ENCODE peak calls at places on chromosomes 16 and 17, in seven cellular contexts. R is heart left ventricle, Q is cardiac muscle cell, V is stomach, P is tibial nerve, E is RWPE2, M is OCI-LY7. J is an unnamed sample.

GRCh38 chr17:27760069-27760885 is 40.1 kb downstream of the NOS2 start:
- DNase-seq in R (peak; percentile 60), P (peak; percentile 80), V (peak; percentile 79), E (no peak), Q (peak; percentile 48), M (peak; percentile 59), J (peak; percentile 80)

GRCh38 chr17:41421116-41421515 is 3.3 kb downstream of the KRT37 start:
- DNase-seq in R (no peak), V (no peak), M (no peak), E (no peak), Q (no peak), P (peak; percentile 38), J (no peak)

GRCh38 chr17:61551255-61551742 is 39.7 kb downstream of the NACA2 start:
- DNase-seq in M (peak; percentile 58), P (no peak), R (no peak), E (no peak), V (no peak), Q (peak; percentile 69), J (no peak)

GRCh38 chr17:47717261-47717697 is 15.8 kb upstream of the TBX21 start:
- DNase-seq in Q (no peak), P (no peak), V (no peak), M (no peak), R (no peak), E (no peak), J (no peak)

GRCh38 chr17:7856081-7856791 is 1.1 kb downstream of the NAA38 start:
- DNase-seq in P (peak; percentile 35), E (no peak), M (peak; percentile 56), V (no peak), R (peak; percentile 89), Q (peak; percentile 77), J (peak; percentile 66)

GRCh38 chr17:51120357-51120738 is 320 bp downstream of the SPAG9 start:
- DNase-seq in P (peak; percentile 25), Q (no peak), V (peak; percentile 59), R (no peak), M (peak; percentile 74), E (peak; percentile 73), J (no peak)

GRCh38 chr17:27379863-27380533 is 76.2 kb upstream of the KSR1 start:
- DNase-seq in R (peak; percentile 85), Q (peak; percentile 78), V (peak; percentile 72), P (peak; percentile 29), M (no peak), E (no peak), J (peak; percentile 77)

GRCh38 chr16:49443576-49443975 is 70.0 kb downstream of the C16orf78 start:
- DNase-seq in R (no peak), E (no peak), Q (no peak), V (no peak), P (no peak), M (no peak), J (no peak)

GRCh38 chr17:41178341-41178740 is 320 bp upstream of the KRTAP4-2 start:
- DNase-seq in M (no peak), Q (no peak), V (no peak), R (no peak), E (no peak), P (no peak), J (no peak)

GRCh38 chr17:37024181-37024637 is 75.5 kb downstream of the AATF start:
- DNase-seq in Q (peak; percentile 61), V (no peak), E (no peak), R (no peak), M (no peak), P (no peak), J (no peak)

GRCh38 chr16:66623755-66624154 is 19.3 kb downstream of the CMTM3 start:
- DNase-seq in R (no peak), P (no peak), Q (no peak), V (no peak), M (no peak), E (no peak), J (no peak)

GRCh38 chr16:68936729-68937631 is 93.6 kb downstream of the TANGO6 start:
- DNase-seq in P (no peak), V (no peak), M (no peak), R (no peak), Q (peak; percentile 47), E (no peak), J (no peak)

GRCh38 chr16:67372664-67373063 is 20.6 kb downstream of the TPPP3 start:
- DNase-seq in E (no peak), M (peak; percentile 16), P (peak; percentile 14), V (no peak), R (no peak), Q (peak; percentile 56), J (no peak)

GRCh38 chr16:52069866-52070265 is 477.1 kb downstream of the TOX3 start:
- DNase-seq in P (no peak), Q (peak; percentile 27), E (no peak), M (no peak), V (no peak), R (no peak), J (no peak)

GRCh38 chr16:58815188-58815888 is 81.2 kb upstream of the GOT2 start:
- DNase-seq in P (no peak), Q (no peak), R (no peak), M (no peak), E (no peak), V (no peak), J (no peak)

GRCh38 chr17:45222273-45222993 is 748 bp downstream of the FMNL1 start:
- DNase-seq in V (no peak), E (peak; percentile 69), R (peak; percentile 27), Q (no peak), P (no peak), M (peak; percentile 62), J (no peak)

GRCh38 chr17:48601528-48602430 is 3.0 kb downstream of the HOXB6 start:
- DNase-seq in V (no peak), E (peak; percentile 40), Q (no peak), P (no peak), R (no peak), M (no peak), J (no peak)

GRCh38 chr16:27204232-27204915 is 1.0 kb downstream of the KDM8 start:
- DNase-seq in R (no peak), E (no peak), M (peak; percentile 49), Q (no peak), P (no peak), V (no peak), J (no peak)

GRCh38 chr16:84606081-84606875 is 11.6 kb downstream of the COTL1 start:
- DNase-seq in M (no peak), R (no peak), V (no peak), E (no peak), Q (no peak), P (no peak), J (no peak)

GRCh38 chr16:84605339-84605848 is 12.5 kb downstream of the COTL1 start:
- DNase-seq in P (no peak), M (no peak), Q (peak; percentile 42), V (no peak), E (no peak), R (no peak), J (no peak)

GRCh38 chr16:84604477-84605013 is 13.3 kb downstream of the COTL1 start:
- DNase-seq in Q (no peak), V (no peak), R (no peak), E (no peak), M (no peak), P (no peak), J (no peak)

GRCh38 chr16:84600343-84601229 is 17.3 kb downstream of the COTL1 start:
- DNase-seq in E (no peak), P (no peak), V (no peak), Q (peak; percentile 43), M (peak; percentile 87), R (no peak), J (no peak)

DNA sequence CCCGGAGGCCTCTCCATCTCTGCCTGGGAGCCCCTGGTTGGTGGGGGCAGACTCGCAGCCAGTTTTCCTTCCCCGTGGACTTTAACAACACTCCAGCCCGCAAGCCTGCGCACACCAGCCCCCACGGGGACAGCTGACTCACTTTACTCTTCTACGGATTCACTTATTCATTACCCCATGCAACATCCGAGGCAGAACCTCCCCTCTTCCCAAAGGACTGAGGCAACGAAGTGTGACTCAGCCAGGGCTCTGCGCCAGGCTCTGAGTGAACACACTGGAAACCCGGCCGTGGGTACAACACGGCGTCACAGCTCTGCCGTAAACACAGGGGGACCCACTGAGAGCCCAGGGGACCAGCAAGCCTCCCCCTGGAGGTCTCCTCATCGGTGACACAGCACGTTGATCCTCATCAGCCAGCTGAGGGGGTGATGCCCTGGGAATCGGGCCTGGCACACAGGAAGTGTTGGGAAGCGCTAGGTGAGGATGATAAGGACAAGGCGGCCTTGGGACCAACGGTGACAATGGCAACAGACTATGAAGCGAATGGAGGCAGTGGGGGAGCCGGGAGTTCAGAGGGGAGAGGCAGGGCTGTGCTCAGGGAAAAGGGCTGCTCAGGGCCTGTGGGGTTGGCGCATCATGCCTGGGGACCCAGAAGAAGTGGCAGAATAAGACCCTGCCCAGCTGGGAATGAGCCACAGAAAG is 14.6 kb downstream of the COTL1 start:
- DNase-seq in Q (peak; percentile 97), R (peak; percentile 89), V (peak; percentile 72), E (peak; percentile 90), M (no peak), P (peak; percentile 88), J (peak; percentile 85)
- H3K4me1 ChIP-seq in Q (peaks cover 38% of the 10 kb centered on the region), R (peaks cover 93% of the 10 kb centered on the region), V (peaks cover 80% of the 10 kb centered on the region), E (peaks cover 22% of the 10 kb centered on the region), M (peaks cover 93% of the 10 kb centered on the region), P (peaks cover 74% of the 10 kb centered on the region), J (peaks cover 90% of the 10 kb centered on the region)

GRCh38 chr16:89491238-89491869 is 993 bp upstream of the ANKRD11 start:
- DNase-seq in V (no peak), Q (peak; percentile 40), R (no peak), P (no peak), M (peak; percentile 62), E (no peak), J (no peak)
- TF ChIP-seq CTCF in V (no peak), Q (peak; percentile 12), R (no peak), P (peak; percentile 24), M (peak; percentile 28), E (no peak), J (no peak)

DNA sequence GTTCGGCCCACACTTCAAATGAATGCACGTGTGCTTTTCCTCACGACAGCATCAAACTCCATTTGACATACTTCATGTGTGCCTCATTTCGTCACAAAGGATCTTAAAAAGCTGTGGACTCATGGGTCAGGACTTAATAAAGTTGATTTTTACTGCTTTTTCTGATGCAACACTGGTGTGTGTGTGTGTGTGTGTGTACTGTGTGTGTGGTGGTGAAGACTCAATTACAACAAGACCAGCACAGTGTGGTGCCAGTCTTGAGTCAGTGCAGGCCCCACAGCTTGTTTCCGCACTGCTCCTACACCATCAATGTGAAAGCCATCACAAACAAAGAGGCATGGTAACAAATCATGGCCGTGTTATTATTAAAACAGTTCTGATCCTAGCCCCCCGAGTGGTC is 17.7 kb downstream of the CDIP1 start:
- DNase-seq in V (no peak), R (no peak), P (no peak), E (no peak), M (no peak), Q (no peak), J (no peak)
- H3K4me1 ChIP-seq in V (peaks cover 37% of the 10 kb centered on the region), R (peaks cover 54% of the 10 kb centered on the region), P (peaks cover 9% of the 10 kb centered on the region), E (no peaks in the 10 kb centered on the region), M (no peaks in the 10 kb centered on the region), Q (no peaks in the 10 kb centered on the region), J (peaks cover 13% of the 10 kb centered on the region)

DNA sequence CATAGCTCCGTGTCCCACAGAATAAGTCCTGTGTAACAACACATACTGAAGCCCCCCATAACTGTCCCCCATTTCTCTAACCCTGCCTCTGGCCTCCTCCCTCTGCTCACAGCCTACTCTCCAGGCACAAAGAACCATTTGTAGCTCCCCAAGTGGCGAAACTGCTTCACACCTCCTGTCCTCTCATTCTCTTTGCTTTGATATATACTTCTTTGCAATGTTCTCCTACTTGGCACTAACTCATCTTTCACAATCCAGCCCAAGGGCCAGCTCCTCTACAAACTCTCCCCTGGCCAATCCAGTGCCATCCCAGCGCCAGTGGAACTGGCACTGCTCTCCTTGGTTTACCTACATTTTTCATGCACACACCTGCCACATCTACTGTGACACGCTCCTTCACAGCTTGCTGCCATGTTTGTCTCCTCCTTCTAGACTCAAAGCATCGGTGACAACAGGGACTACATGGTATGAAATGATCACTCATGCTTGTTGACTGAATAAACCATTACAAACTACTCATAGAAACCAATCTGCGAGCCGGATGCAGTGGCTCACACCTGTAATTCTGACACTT is 12.8 kb downstream of the CYTH1 start:
- DNase-seq in E (no peak), R (no peak), M (peak; percentile 51), Q (peak; percentile 43), P (no peak), V (no peak), J (no peak)
- TF ChIP-seq CTCF in E (no peak), R (no peak), M (peak; percentile 75), Q (no peak), P (no peak), V (no peak), J (no peak)